ENCODE peak calls at places on chromosome 17, in six cellular contexts. V is amniotic stem cell, J is Right ventricle myocardium superior, M is left colon, G is sigmoid colon, W is left lung. E is an unnamed sample.

GRCh38 chr17:6070895-6071511 is 824 bp downstream of the WSCD1 start:
- DNase-seq in J (no peak), W (no peak), G (no peak), V (peak), M (peak), E (no peak)

GRCh38 chr17:44848961-44849489 is 1.3 kb downstream of the HIGD1B start:
- DNase-seq in G (no peak), J (no peak), M (no peak), W (no peak), V (no peak), E (no peak)

GRCh38 chr17:48195910-48196309 is 88.3 kb downstream of the SNX11 start:
- DNase-seq in W (no peak), V (no peak), M (no peak), J (no peak), G (no peak), E (no peak)

GRCh38 chr17:8162232-8162996 is at the start of gene VAMP2:
- DNase-seq in V (peak), M (peak), J (peak), G (peak), W (peak), E (no peak)

GRCh38 chr17:17922198-17922901 is 49.9 kb downstream of the TOM1L2 start:
- DNase-seq in J (no peak), V (no peak), M (no peak), W (no peak), G (no peak), E (no peak)

GRCh38 chr17:82212331-82213250 is at the start of gene CCDC57:
- DNase-seq in M (peak), V (peak), J (peak), W (peak), G (peak), E (no peak)

GRCh38 chr17:17554266-17554665 is 37.2 kb downstream of the PEMT start:
- DNase-seq in G (no peak), J (peak), W (peak), V (no peak), M (no peak), E (no peak)

GRCh38 chr17:49334744-49335512 is 27.1 kb downstream of the ZNF652 start:
- DNase-seq in V (no peak), M (no peak), W (no peak), J (no peak), G (no peak), E (no peak)

GRCh38 chr17:76735006-76735405 is 2.1 kb downstream of the SRSF2 start:
- DNase-seq in J (no peak), M (no peak), V (no peak), W (no peak), G (no peak), E (no peak)

GRCh38 chr17:58120195-58120822 is 27.9 kb upstream of the OR4D1 start:
- DNase-seq in W (no peak), M (peak), V (peak), G (no peak), J (no peak), E (no peak)

GRCh38 chr17:21125862-21126261 is 902 bp upstream of the DHRS7B start:
- DNase-seq in M (no peak), W (no peak), V (no peak), J (no peak), G (no peak), E (no peak)

GRCh38 chr17:16989230-16989952 is 17.5 kb upstream of the TNFRSF13B start:
- DNase-seq in G (peak), J (no peak), M (peak), W (no peak), V (no peak), E (no peak)

GRCh38 chr17:81401727-81402529 is 6.7 kb downstream of the BAHCC1 start:
- DNase-seq in M (no peak), V (no peak), W (no peak), J (peak), G (no peak), E (no peak)

GRCh38 chr17:83203073-83203471 is 123.7 kb downstream of the METRNL start:
- DNase-seq in M (peak), V (peak), J (peak), W (peak), G (peak), E (no peak)

GRCh38 chr17:28899212-28899815 is 1.8 kb upstream of the FLOT2 start:
- DNase-seq in G (no peak), V (no peak), J (no peak), W (no peak), M (no peak), E (no peak)

GRCh38 chr17:60139438-60140285 is 10.1 kb upstream of the CA4 start:
- DNase-seq in J (peak), W (peak), G (peak), M (peak), V (peak), E (no peak)

GRCh38 chr17:57956311-57957119 is 1.3 kb upstream of the CUEDC1 start:
- DNase-seq in V (no peak), W (no peak), M (no peak), J (no peak), G (peak), E (no peak)

GRCh38 chr17:47707056-47707791 is 13.3 kb downstream of the TBKBP1 start:
- DNase-seq in M (no peak), J (peak), W (peak), V (no peak), G (peak), E (no peak)

GRCh38 chr17:17679748-17680147 is 1.5 kb upstream of the RAI1 start:
- DNase-seq in W (peak), V (no peak), G (no peak), M (no peak), J (no peak), E (no peak)

GRCh38 chr17:41717408-41718286 is 5.5 kb downstream of the GAST start:
- DNase-seq in W (no peak), V (no peak), M (no peak), G (no peak), J (no peak), E (no peak)

GRCh38 chr17:13843862-13844640 is 225.3 kb upstream of the COX10 start:
- DNase-seq in M (no peak), J (no peak), W (no peak), V (no peak), G (no peak), E (no peak)

GRCh38 chr17:61368049-61368831 is 31.4 kb upstream of the TBX2 start:
- DNase-seq in M (no peak), G (no peak), W (no peak), J (no peak), V (no peak), E (no peak)

GRCh38 chr17:50213026-50214015 is 11.9 kb upstream of the COL1A1 start:
- DNase-seq in W (no peak), J (no peak), M (no peak), V (no peak), G (no peak), E (no peak)

GRCh38 chr17:3972281-3972731 is 8.1 kb upstream of the ATP2A3 start:
- DNase-seq in V (no peak), G (no peak), M (no peak), W (no peak), J (peak), E (no peak)

GRCh38 chr17:44608732-44609435 is 47.4 kb upstream of the MEIOC start:
- DNase-seq in W (no peak), J (no peak), G (no peak), V (no peak), M (no peak), E (peak)

GRCh38 chr17:8117980-8118768 is at the start of gene ALOXE3:
- DNase-seq in G (peak), J (peak), V (no peak), M (peak), W (peak), E (no peak)

GRCh38 chr17:8226536-8227237 is 16.3 kb upstream of the AURKB start:
- DNase-seq in W (no peak), G (peak), M (peak), V (peak), J (peak), E (no peak)

GRCh38 chr17:77110006-77110374 is 30.8 kb upstream of the SEC14L1 start:
- DNase-seq in M (no peak), W (no peak), V (no peak), J (no peak), G (no peak), E (no peak)

GRCh38 chr17:28043296-28043695 is 819 bp downstream of the NLK start:
- DNase-seq in G (no peak), J (no peak), W (no peak), M (no peak), V (no peak), E (no peak)

GRCh38 chr17:44473367-44473766 is 29.8 kb downstream of the GPATCH8 start:
- DNase-seq in M (no peak), G (no peak), W (no peak), V (no peak), J (no peak), E (no peak)

GRCh38 chr17:42459983-42460300 is 1.3 kb downstream of the ATP6V0A1 start:
- DNase-seq in W (no peak), G (no peak), V (peak), M (no peak), J (no peak), E (no peak)

GRCh38 chr17:79835953-79836951 is 3.0 kb downstream of the CBX4 start:
- DNase-seq in J (peak), V (no peak), W (peak), G (no peak), M (peak), E (no peak)

GRCh38 chr17:63941751-63942150 is 9.6 kb upstream of the CD79B start:
- DNase-seq in J (no peak), G (no peak), V (no peak), M (no peak), W (no peak), E (no peak)

GRCh38 chr17:66702106-66702936 is 132.6 kb upstream of the CACNG5 start:
- DNase-seq in V (no peak), M (no peak), J (no peak), G (no peak), W (no peak), E (no peak)

GRCh38 chr17:44200478-44201155 is 933 bp upstream of the ATXN7L3 start:
- DNase-seq in W (no peak), M (no peak), G (no peak), J (no peak), V (no peak), E (no peak)

GRCh38 chr17:52049051-52049450 is 109.5 kb downstream of the CA10 start:
- DNase-seq in M (no peak), J (no peak), W (no peak), G (no peak), V (no peak), E (no peak)